ENCODE peak calls at places on chromosomes 13 and 19, in seven cellular contexts. L is tibial artery, U is heart right ventricle, F is colonic mucosa, P is cardiac fibroblast, T is tibial nerve, G is fibroblast of mammary gland. K is an unnamed sample.

GRCh38 chr13:80436571-80437169 is 95.7 kb upstream of the SPRY2 start:
- DNase-seq in L (no peak), U (no peak), F (no peak), P (peak; percentile 74), T (peak; percentile 25), G (peak; percentile 84), K (peak; percentile 68)

GRCh38 chr13:103031332-103031873 is 34.8 kb downstream of the SLC10A2 start:
- DNase-seq in L (no peak), U (no peak), F (no peak), P (no peak), T (no peak), G (peak; percentile 18), K (no peak)

GRCh38 chr19:1252221-1252817 is 3.9 kb downstream of the MIDN start:
- DNase-seq in L (peak; percentile 98), U (peak; percentile 91), F (peak; percentile 85), P (peak; percentile 99), T (peak; percentile 85), G (peak; percentile 98), K (peak; percentile 90)

GRCh38 chr19:17530586-17530985 is 19.1 kb downstream of the PGLS start:
- DNase-seq in L (no peak), U (no peak), F (no peak), P (no peak), T (no peak), G (no peak), K (peak; percentile 16)

GRCh38 chr13:101211261-101211660 is 205.0 kb downstream of the NALCN start:
- DNase-seq in L (no peak), U (no peak), F (no peak), P (peak; percentile 6), T (no peak), G (peak; percentile 66), K (peak; percentile 65)

GRCh38 chr19:14339741-14340140 is 41.5 kb upstream of the ADGRE5 start:
- DNase-seq in L (no peak), U (no peak), F (no peak), P (no peak), T (no peak), G (no peak), K (no peak)

GRCh38 chr19:40623403-40624239 is 22.5 kb downstream of the LTBP4 start:
- DNase-seq in L (no peak), U (no peak), F (peak; percentile 92), P (peak; percentile 55), T (no peak), G (peak; percentile 58), K (peak; percentile 56)

GRCh38 chr13:43574601-43575000 is 212.2 kb downstream of the ENOX1 start:
- DNase-seq in L (no peak), U (no peak), F (no peak), P (no peak), T (no peak), G (no peak), K (no peak)

GRCh38 chr13:82248713-82249112 is 1633.6 kb downstream of the SLITRK1 start:
- DNase-seq in L (no peak), U (no peak), F (no peak), P (no peak), T (no peak), G (no peak), K (no peak)

GRCh38 chr13:98366959-98367358 is 189.9 kb upstream of the RNF113B start:
- DNase-seq in L (no peak), U (no peak), F (no peak), P (no peak), T (no peak), G (no peak), K (no peak)

GRCh38 chr13:113769881-113770280 is 10.9 kb downstream of the TMEM255B start:
- DNase-seq in L (peak; percentile 40), U (no peak), F (no peak), P (no peak), T (no peak), G (no peak), K (no peak)

GRCh38 chr13:66425741-66426140 is 804.4 kb downstream of the PCDH9 start:
- DNase-seq in L (no peak), U (no peak), F (no peak), P (no peak), T (no peak), G (peak; percentile 82), K (peak; percentile 44)

GRCh38 chr13:98014766-98015165 is 61.3 kb downstream of the IPO5 start:
- DNase-seq in L (no peak), U (no peak), F (no peak), P (peak; percentile 85), T (no peak), G (peak; percentile 79), K (peak; percentile 82)

GRCh38 chr19:19110410-19111137 is 27.7 kb downstream of the TMEM161A start:
- DNase-seq in L (no peak), U (no peak), F (no peak), P (peak; percentile 22), T (no peak), G (no peak), K (peak; percentile 27)

GRCh38 chr13:36345438-36346221 is 564 bp downstream of the SPART start:
- DNase-seq in L (peak; percentile 88), U (peak; percentile 30), F (peak; percentile 51), P (peak; percentile 93), T (peak; percentile 89), G (peak; percentile 93), K (peak; percentile 93)

GRCh38 chr19:1082928-1083816 is 12.0 kb downstream of the POLR2E start:
- DNase-seq in L (no peak), U (peak; percentile 13), F (no peak), P (no peak), T (no peak), G (no peak), K (no peak)

GRCh38 chr13:20828540-20829364 is 55.0 kb upstream of the EEF1AKMT1 start:
- DNase-seq in L (no peak), U (no peak), F (peak; percentile 47), P (peak; percentile 75), T (peak; percentile 70), G (peak; percentile 69), K (peak; percentile 74)

GRCh38 chr19:55440411-55441105 is 2.5 kb downstream of the SHISA7 start:
- DNase-seq in L (no peak), U (no peak), F (no peak), P (no peak), T (no peak), G (no peak), K (no peak)

GRCh38 chr13:41004875-41005693 is 14.0 kb downstream of the ELF1 start:
- DNase-seq in L (no peak), U (no peak), F (no peak), P (peak; percentile 25), T (no peak), G (no peak), K (peak; percentile 36)

GRCh38 chr13:113390874-113391497 is 27.1 kb upstream of the GRTP1 start:
- DNase-seq in L (peak; percentile 21), U (no peak), F (no peak), P (no peak), T (no peak), G (no peak), K (no peak)

GRCh38 chr19:35557539-35558399 is 5.7 kb downstream of the ATP4A start:
- DNase-seq in L (no peak), U (peak; percentile 60), F (peak; percentile 75), P (peak; percentile 63), T (no peak), G (peak; percentile 41), K (peak; percentile 50)

GRCh38 chr19:35559781-35560180 is 3.7 kb downstream of the ATP4A start:
- DNase-seq in L (no peak), U (no peak), F (no peak), P (no peak), T (no peak), G (no peak), K (no peak)

GRCh38 chr19:35559281-35559659 is 4.2 kb downstream of the ATP4A start:
- DNase-seq in L (no peak), U (no peak), F (no peak), P (no peak), T (no peak), G (no peak), K (no peak)

GRCh38 chr19:35560271-35560670 is 3.2 kb downstream of the ATP4A start:
- DNase-seq in L (no peak), U (no peak), F (no peak), P (no peak), T (no peak), G (no peak), K (no peak)

GRCh38 chr19:35558400-35559280 is 4.8 kb downstream of the ATP4A start:
- DNase-seq in L (no peak), U (no peak), F (no peak), P (no peak), T (no peak), G (no peak), K (no peak)
- H3K4me3 ChIP-seq in L (no peak overlapping the region), U (peak overlapping the region; percentile 23), F (no peak overlapping the region), P (peak overlapping the region; percentile 8), T (no peak overlapping the region), G (no peak overlapping the region), K (no peak overlapping the region)

DNA sequence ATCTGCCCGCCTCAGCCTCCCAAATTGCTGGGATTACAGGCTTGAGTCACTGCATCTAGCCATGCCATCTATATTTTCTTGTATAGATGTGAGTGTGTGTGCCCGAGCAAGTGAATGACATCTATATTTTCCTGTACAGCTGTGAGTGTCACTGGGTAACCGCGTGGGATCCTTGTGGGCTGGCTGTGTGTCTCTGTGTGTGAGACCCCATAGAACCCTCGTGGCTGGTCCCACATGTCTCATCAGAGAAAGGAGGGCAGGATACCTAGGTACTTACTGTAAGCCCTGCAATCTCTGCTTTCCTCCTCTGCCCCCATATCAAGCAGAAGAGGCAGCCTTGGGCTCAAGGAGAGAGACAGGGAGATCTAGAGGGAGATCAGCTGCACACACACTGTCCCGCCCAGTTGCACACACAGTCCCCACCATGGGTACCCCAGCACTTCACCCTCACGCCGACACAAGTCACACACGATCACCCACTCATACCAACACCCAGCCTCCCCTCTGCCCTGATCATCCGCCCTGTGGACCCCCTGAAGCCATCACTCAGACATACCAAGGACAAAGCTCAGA is 658 bp downstream of the DENND1C start:
- DNase-seq in L (no peak), U (no peak), F (no peak), P (no peak), T (no peak), G (no peak), K (no peak)
- H3K4me3 ChIP-seq in L (no peak overlapping the region), U (no peak overlapping the region), F (peak overlapping the region; percentile 27), P (no peak overlapping the region), T (peak overlapping the region; percentile 50), G (no peak overlapping the region), K (no peak overlapping the region)

DNA sequence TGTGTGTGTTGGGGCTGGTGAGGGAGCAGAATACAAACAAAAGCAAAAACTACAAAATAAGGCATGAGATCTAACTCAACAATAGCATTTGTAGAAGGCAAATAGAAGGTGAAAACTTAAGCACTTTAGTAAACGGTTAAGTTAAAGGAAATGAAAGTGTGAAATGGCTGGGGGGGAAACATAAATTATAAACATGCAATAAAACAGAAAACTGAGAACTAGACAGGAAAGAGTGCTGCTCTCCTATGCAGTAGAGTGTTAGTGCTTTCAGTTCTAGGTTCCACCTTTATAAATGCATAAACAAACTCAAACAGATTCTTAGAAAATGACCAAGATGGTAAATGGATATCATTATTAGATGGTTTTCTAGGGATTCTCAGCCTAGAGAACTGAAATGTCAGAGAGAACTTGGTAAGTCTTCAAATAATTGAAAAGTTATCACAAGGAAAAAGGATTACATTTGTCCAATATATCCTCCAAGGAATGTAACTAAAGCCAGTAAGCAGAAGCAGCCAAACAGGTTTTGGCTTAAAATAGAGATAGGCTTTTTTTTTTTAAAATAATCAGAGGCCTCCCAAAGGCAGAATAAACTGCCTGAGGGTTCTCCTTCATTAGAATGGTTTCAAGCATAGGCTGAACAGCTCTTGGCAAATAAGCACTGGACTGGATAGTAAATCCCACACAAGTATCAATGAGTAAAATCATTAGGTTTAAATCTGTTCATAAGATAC is 23.3 kb downstream of the RBM26 start:
- DNase-seq in L (no peak), U (no peak), F (no peak), P (no peak), T (no peak), G (no peak), K (no peak)
- H3K4me3 ChIP-seq in L (no peak overlapping the region), U (no peak overlapping the region), F (no peak overlapping the region), P (no peak overlapping the region), T (no peak overlapping the region), G (no peak overlapping the region), K (no peak overlapping the region)

GRCh38 chr19:8481616-8482015 is 20.8 kb downstream of the PRAM1 start:
- DNase-seq in L (peak; percentile 27), U (no peak), F (no peak), P (no peak), T (no peak), G (no peak), K (no peak)
- H3K4me3 ChIP-seq in L (no peak overlapping the region), U (no peak overlapping the region), F (no peak overlapping the region), P (no peak overlapping the region), T (no peak overlapping the region), G (no peak overlapping the region), K (no peak overlapping the region)

K was measured in choroid plexus epithelial cell.